ENCODE peak calls at places on chromosomes 12 and 14, in eight cellular contexts. One of them, this sample, is unnamed.

GRCh38 chr14:99359906-99360305 is 87.9 kb upstream of the BCL11B start:
- DNase-seq in choroid plexus epithelial cell: no peak
- DNase-seq in esophagus muscularis mucosa: no peak
- DNase-seq in heart left ventricle: no peak
- DNase-seq in lung: no peak
- DNase-seq in astrocyte of the spinal cord: no peak
- DNase-seq in fibroblast of the aortic adventitia: no peak
- DNase-seq in stomach: no peak
- DNase-seq in this sample: no peak

GRCh38 chr14:95235351-95235750 is 78.0 kb upstream of the DICER1 start:
- DNase-seq in choroid plexus epithelial cell: no peak
- DNase-seq in esophagus muscularis mucosa: no peak
- DNase-seq in heart left ventricle: no peak
- DNase-seq in lung: no peak
- DNase-seq in astrocyte of the spinal cord: no peak
- DNase-seq in fibroblast of the aortic adventitia: no peak
- DNase-seq in stomach: no peak
- DNase-seq in this sample: no peak

GRCh38 chr12:68291396-68292036 is 38.1 kb upstream of the IL22 start:
- DNase-seq in choroid plexus epithelial cell: no peak
- DNase-seq in esophagus muscularis mucosa: peak; percentile 29
- DNase-seq in heart left ventricle: no peak
- DNase-seq in lung: no peak
- DNase-seq in astrocyte of the spinal cord: no peak
- DNase-seq in fibroblast of the aortic adventitia: no peak
- DNase-seq in stomach: no peak
- DNase-seq in this sample: no peak

GRCh38 chr12:68222336-68222735 is 3.3 kb downstream of the IL26 start:
- DNase-seq in choroid plexus epithelial cell: peak; percentile 49
- DNase-seq in esophagus muscularis mucosa: no peak
- DNase-seq in heart left ventricle: no peak
- DNase-seq in lung: no peak
- DNase-seq in astrocyte of the spinal cord: no peak
- DNase-seq in fibroblast of the aortic adventitia: peak; percentile 34
- DNase-seq in stomach: no peak
- DNase-seq in this sample: peak; percentile 53

GRCh38 chr12:27622436-27623185 is 73.6 kb upstream of the REP15 start:
- DNase-seq in choroid plexus epithelial cell: no peak
- DNase-seq in esophagus muscularis mucosa: no peak
- DNase-seq in heart left ventricle: no peak
- DNase-seq in lung: no peak
- DNase-seq in astrocyte of the spinal cord: no peak
- DNase-seq in fibroblast of the aortic adventitia: peak; percentile 43
- DNase-seq in stomach: no peak
- DNase-seq in this sample: no peak

GRCh38 chr12:52524241-52524897 is 4.2 kb upstream of the KRT5 start:
- DNase-seq in choroid plexus epithelial cell: no peak
- DNase-seq in esophagus muscularis mucosa: peak; percentile 88
- DNase-seq in heart left ventricle: no peak
- DNase-seq in lung: no peak
- DNase-seq in astrocyte of the spinal cord: no peak
- DNase-seq in fibroblast of the aortic adventitia: no peak
- DNase-seq in stomach: no peak
- DNase-seq in this sample: no peak

GRCh38 chr14:93974299-93974698 is 2.1 kb downstream of the ASB2 start:
- DNase-seq in choroid plexus epithelial cell: no peak
- DNase-seq in esophagus muscularis mucosa: no peak
- DNase-seq in heart left ventricle: no peak
- DNase-seq in lung: no peak
- DNase-seq in astrocyte of the spinal cord: no peak
- DNase-seq in fibroblast of the aortic adventitia: no peak
- DNase-seq in stomach: no peak
- DNase-seq in this sample: no peak

GRCh38 chr14:106831322-106831720 is 1304.9 kb downstream of the TMEM121 start:
- DNase-seq in choroid plexus epithelial cell: peak; percentile 0
- DNase-seq in esophagus muscularis mucosa: peak; percentile 10
- DNase-seq in heart left ventricle: no peak
- DNase-seq in lung: no peak
- DNase-seq in astrocyte of the spinal cord: no peak
- DNase-seq in fibroblast of the aortic adventitia: no peak
- DNase-seq in stomach: no peak
- DNase-seq in this sample: peak; percentile 6

GRCh38 chr12:45168976-45169375 is 46.9 kb upstream of the ANO6 start:
- DNase-seq in choroid plexus epithelial cell: no peak
- DNase-seq in esophagus muscularis mucosa: no peak
- DNase-seq in heart left ventricle: no peak
- DNase-seq in lung: no peak
- DNase-seq in astrocyte of the spinal cord: no peak
- DNase-seq in fibroblast of the aortic adventitia: no peak
- DNase-seq in stomach: no peak
- DNase-seq in this sample: no peak

GRCh38 chr14:22888662-22889061 is 5.6 kb downstream of the REM2 start:
- DNase-seq in choroid plexus epithelial cell: no peak
- DNase-seq in esophagus muscularis mucosa: no peak
- DNase-seq in heart left ventricle: no peak
- DNase-seq in lung: no peak
- DNase-seq in astrocyte of the spinal cord: no peak
- DNase-seq in fibroblast of the aortic adventitia: no peak
- DNase-seq in stomach: no peak
- DNase-seq in this sample: no peak

GRCh38 chr12:113039911-113040425 is 16.6 kb upstream of the DTX1 start:
- DNase-seq in choroid plexus epithelial cell: no peak
- DNase-seq in esophagus muscularis mucosa: no peak
- DNase-seq in heart left ventricle: no peak
- DNase-seq in lung: no peak
- DNase-seq in astrocyte of the spinal cord: no peak
- DNase-seq in fibroblast of the aortic adventitia: no peak
- DNase-seq in stomach: no peak
- DNase-seq in this sample: peak; percentile 51

GRCh38 chr12:11749943-11750690 is 100.6 kb downstream of the ETV6 start:
- DNase-seq in choroid plexus epithelial cell: no peak
- DNase-seq in esophagus muscularis mucosa: no peak
- DNase-seq in heart left ventricle: no peak
- DNase-seq in lung: no peak
- DNase-seq in astrocyte of the spinal cord: no peak
- DNase-seq in fibroblast of the aortic adventitia: no peak
- DNase-seq in stomach: no peak
- DNase-seq in this sample: no peak

GRCh38 chr12:95318071-95318545 is 100.5 kb downstream of the VEZT start:
- DNase-seq in choroid plexus epithelial cell: peak; percentile 89
- DNase-seq in esophagus muscularis mucosa: no peak
- DNase-seq in heart left ventricle: no peak
- DNase-seq in lung: no peak
- DNase-seq in astrocyte of the spinal cord: peak; percentile 92
- DNase-seq in fibroblast of the aortic adventitia: peak; percentile 71
- DNase-seq in stomach: no peak
- DNase-seq in this sample: peak; percentile 66

GRCh38 chr12:116094475-116094874 is 183.0 kb downstream of the MED13L start:
- DNase-seq in choroid plexus epithelial cell: no peak
- DNase-seq in esophagus muscularis mucosa: no peak
- DNase-seq in heart left ventricle: no peak
- DNase-seq in lung: no peak
- DNase-seq in astrocyte of the spinal cord: no peak
- DNase-seq in fibroblast of the aortic adventitia: no peak
- DNase-seq in stomach: no peak
- DNase-seq in this sample: no peak

GRCh38 chr12:50621435-50622304 is 116.9 kb downstream of the DIP2B start:
- DNase-seq in choroid plexus epithelial cell: no peak
- DNase-seq in esophagus muscularis mucosa: no peak
- DNase-seq in heart left ventricle: no peak
- DNase-seq in lung: no peak
- DNase-seq in astrocyte of the spinal cord: peak; percentile 23
- DNase-seq in fibroblast of the aortic adventitia: no peak
- DNase-seq in stomach: no peak
- DNase-seq in this sample: no peak

GRCh38 chr12:12979731-12980259 is 20.3 kb downstream of the HEBP1 start:
- DNase-seq in choroid plexus epithelial cell: peak; percentile 97
- DNase-seq in esophagus muscularis mucosa: no peak
- DNase-seq in heart left ventricle: no peak
- DNase-seq in lung: no peak
- DNase-seq in astrocyte of the spinal cord: peak; percentile 96
- DNase-seq in fibroblast of the aortic adventitia: peak; percentile 99
- DNase-seq in stomach: no peak
- DNase-seq in this sample: peak; percentile 97

GRCh38 chr12:12986775-12987332 is 13.2 kb downstream of the HEBP1 start:
- DNase-seq in choroid plexus epithelial cell: no peak
- DNase-seq in esophagus muscularis mucosa: no peak
- DNase-seq in heart left ventricle: no peak
- DNase-seq in lung: no peak
- DNase-seq in astrocyte of the spinal cord: no peak
- DNase-seq in fibroblast of the aortic adventitia: no peak
- DNase-seq in stomach: no peak
- DNase-seq in this sample: no peak

GRCh38 chr12:12984119-12984518 is 15.9 kb downstream of the HEBP1 start:
- DNase-seq in choroid plexus epithelial cell: no peak
- DNase-seq in esophagus muscularis mucosa: no peak
- DNase-seq in heart left ventricle: no peak
- DNase-seq in lung: no peak
- DNase-seq in astrocyte of the spinal cord: no peak
- DNase-seq in fibroblast of the aortic adventitia: no peak
- DNase-seq in stomach: no peak
- DNase-seq in this sample: no peak

GRCh38 chr12:12985817-12986408 is 14.2 kb downstream of the HEBP1 start:
- DNase-seq in choroid plexus epithelial cell: peak; percentile 66
- DNase-seq in esophagus muscularis mucosa: no peak
- DNase-seq in heart left ventricle: no peak
- DNase-seq in lung: no peak
- DNase-seq in astrocyte of the spinal cord: peak; percentile 20
- DNase-seq in fibroblast of the aortic adventitia: peak; percentile 22
- DNase-seq in stomach: no peak
- DNase-seq in this sample: peak; percentile 40

GRCh38 chr12:12983420-12984035 is 16.5 kb downstream of the HEBP1 start:
- DNase-seq in choroid plexus epithelial cell: peak; percentile 80
- DNase-seq in esophagus muscularis mucosa: no peak
- DNase-seq in heart left ventricle: no peak
- DNase-seq in lung: no peak
- DNase-seq in astrocyte of the spinal cord: peak; percentile 62
- DNase-seq in fibroblast of the aortic adventitia: peak; percentile 79
- DNase-seq in stomach: no peak
- DNase-seq in this sample: peak; percentile 74
- TF ChIP-seq CTCF in choroid plexus epithelial cell: peak; percentile 71
- TF ChIP-seq CTCF in esophagus muscularis mucosa: peak; percentile 52
- TF ChIP-seq CTCF in heart left ventricle: peak; percentile 70
- TF ChIP-seq CTCF in lung: peak; percentile 21
- TF ChIP-seq CTCF in astrocyte of the spinal cord: peak; percentile 65
- TF ChIP-seq CTCF in fibroblast of the aortic adventitia: peak; percentile 72
- TF ChIP-seq CTCF in stomach: peak; percentile 49
- TF ChIP-seq CTCF in this sample: peak; percentile 72

GRCh38 chr12:114668151-114668891 is 15.7 kb downstream of the TBX3 start:
- DNase-seq in choroid plexus epithelial cell: peak; percentile 77
- DNase-seq in esophagus muscularis mucosa: no peak
- DNase-seq in heart left ventricle: peak; percentile 76
- DNase-seq in lung: peak; percentile 66
- DNase-seq in astrocyte of the spinal cord: peak; percentile 86
- DNase-seq in fibroblast of the aortic adventitia: peak; percentile 75
- DNase-seq in stomach: peak; percentile 82
- DNase-seq in this sample: peak; percentile 87
- H3K4me3 ChIP-seq in choroid plexus epithelial cell: peak overlapping the region; percentile 60
- H3K4me3 ChIP-seq in esophagus muscularis mucosa: peak overlapping the region; percentile 52
- H3K4me3 ChIP-seq in heart left ventricle: peak overlapping the region; percentile 43
- H3K4me3 ChIP-seq in lung: no peak overlapping the region
- H3K4me3 ChIP-seq in astrocyte of the spinal cord: peak overlapping the region; percentile 43
- H3K4me3 ChIP-seq in fibroblast of the aortic adventitia: peak overlapping the region; percentile 68
- H3K4me3 ChIP-seq in stomach: peak overlapping the region; percentile 32
- H3K4me3 ChIP-seq in this sample: peak overlapping the region; percentile 47

GRCh38 chr14:60738843-60739508 is 4.4 kb downstream of the MNAT1 start:
- DNase-seq in choroid plexus epithelial cell: peak; percentile 18
- DNase-seq in esophagus muscularis mucosa: no peak
- DNase-seq in heart left ventricle: no peak
- DNase-seq in lung: no peak
- DNase-seq in astrocyte of the spinal cord: no peak
- DNase-seq in fibroblast of the aortic adventitia: peak; percentile 41
- DNase-seq in stomach: no peak
- DNase-seq in this sample: peak; percentile 20

GRCh38 chr14:60736494-60736893 is 1.9 kb downstream of the MNAT1 start:
- DNase-seq in choroid plexus epithelial cell: peak; percentile 85
- DNase-seq in esophagus muscularis mucosa: no peak
- DNase-seq in heart left ventricle: no peak
- DNase-seq in lung: no peak
- DNase-seq in astrocyte of the spinal cord: peak; percentile 75
- DNase-seq in fibroblast of the aortic adventitia: peak; percentile 77
- DNase-seq in stomach: no peak
- DNase-seq in this sample: peak; percentile 78

GRCh38 chr14:60732840-60733483 is 1.6 kb upstream of the MNAT1 start:
- DNase-seq in choroid plexus epithelial cell: no peak
- DNase-seq in esophagus muscularis mucosa: no peak
- DNase-seq in heart left ventricle: no peak
- DNase-seq in lung: no peak
- DNase-seq in astrocyte of the spinal cord: no peak
- DNase-seq in fibroblast of the aortic adventitia: no peak
- DNase-seq in stomach: no peak
- DNase-seq in this sample: no peak

DNA sequence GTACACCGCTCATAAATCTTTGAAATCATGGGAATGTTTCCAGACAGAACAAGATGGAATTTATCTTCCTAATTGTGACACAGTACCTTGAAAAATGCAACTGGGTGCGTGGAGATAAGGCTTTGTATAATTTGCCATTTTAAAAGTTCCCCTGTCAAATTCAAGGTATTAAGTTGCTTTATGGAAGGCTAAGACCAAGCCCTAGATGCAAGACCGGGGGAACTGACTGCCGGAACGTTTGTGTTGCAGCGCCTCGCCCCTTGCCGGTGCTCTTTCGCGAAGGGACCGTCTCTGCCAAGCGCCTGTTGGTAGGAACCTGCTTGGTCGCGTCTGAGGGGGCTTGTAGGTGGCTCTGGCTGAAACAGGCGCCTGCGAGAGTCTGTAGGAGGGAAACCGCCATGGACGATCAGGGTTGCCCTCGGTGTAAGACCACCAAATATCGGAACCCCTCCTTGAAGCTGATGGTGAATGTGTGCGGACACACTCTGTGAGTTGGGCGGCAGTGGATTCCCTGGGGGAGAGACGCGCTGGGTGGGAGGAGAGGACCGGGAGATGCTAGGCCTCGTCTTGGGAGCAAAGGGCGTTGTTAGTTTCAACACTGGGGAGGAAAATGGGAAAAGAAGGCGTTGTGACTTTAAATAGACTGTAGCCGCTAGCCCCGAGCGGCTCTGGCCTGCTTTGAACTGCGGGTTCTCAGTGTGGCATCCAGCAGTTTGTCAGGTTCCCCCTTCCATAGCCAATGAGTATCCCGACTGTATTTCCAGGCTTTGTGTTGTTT is at the start of gene MNAT1:
- DNase-seq in choroid plexus epithelial cell: peak; percentile 92
- DNase-seq in esophagus muscularis mucosa: no peak
- DNase-seq in heart left ventricle: peak; percentile 74
- DNase-seq in lung: peak; percentile 78
- DNase-seq in astrocyte of the spinal cord: peak; percentile 86
- DNase-seq in fibroblast of the aortic adventitia: peak; percentile 91
- DNase-seq in stomach: peak; percentile 78
- DNase-seq in this sample: peak; percentile 85
- TF ChIP-seq CTCF in choroid plexus epithelial cell: peak; percentile 34
- TF ChIP-seq CTCF in esophagus muscularis mucosa: no peak
- TF ChIP-seq CTCF in heart left ventricle: no peak
- TF ChIP-seq CTCF in lung: no peak
- TF ChIP-seq CTCF in astrocyte of the spinal cord: no peak
- TF ChIP-seq CTCF in fibroblast of the aortic adventitia: peak; percentile 23
- TF ChIP-seq CTCF in stomach: no peak
- TF ChIP-seq CTCF in this sample: no peak

DNA sequence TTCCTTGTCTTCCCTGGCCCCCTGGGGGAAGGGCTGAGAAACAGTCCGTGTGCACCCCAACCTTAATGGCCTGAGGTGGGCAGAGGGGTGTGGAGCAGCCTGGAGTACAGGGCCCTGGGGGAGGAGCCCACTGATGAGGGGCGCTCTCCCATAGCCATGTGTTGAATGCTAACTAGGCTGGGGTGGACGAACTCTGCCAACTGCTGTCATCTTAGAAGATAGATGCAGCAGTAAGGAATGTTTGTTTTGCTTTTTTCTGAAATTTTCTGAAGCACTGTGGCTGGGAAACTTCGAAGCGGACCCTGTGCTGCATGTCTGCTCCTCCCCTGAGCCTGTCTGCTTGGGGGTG is 54.8 kb upstream of the SRSF5 start:
- DNase-seq in choroid plexus epithelial cell: no peak
- DNase-seq in esophagus muscularis mucosa: no peak
- DNase-seq in heart left ventricle: no peak
- DNase-seq in lung: no peak
- DNase-seq in astrocyte of the spinal cord: peak; percentile 28
- DNase-seq in fibroblast of the aortic adventitia: no peak
- DNase-seq in stomach: no peak
- DNase-seq in this sample: no peak
- H3K4me3 ChIP-seq in choroid plexus epithelial cell: no peak overlapping the region
- H3K4me3 ChIP-seq in esophagus muscularis mucosa: no peak overlapping the region
- H3K4me3 ChIP-seq in heart left ventricle: no peak overlapping the region
- H3K4me3 ChIP-seq in lung: no peak overlapping the region
- H3K4me3 ChIP-seq in astrocyte of the spinal cord: no peak overlapping the region
- H3K4me3 ChIP-seq in fibroblast of the aortic adventitia: no peak overlapping the region
- H3K4me3 ChIP-seq in stomach: no peak overlapping the region
- H3K4me3 ChIP-seq in this sample: no peak overlapping the region

This sample was measured in fibroblast of mammary gland.